ENCODE peak calls at places on chromosomes 2 and 18, in five cellular contexts. O, T, U, I and L are unnamed samples.

GRCh38 chr2:20130821-20131645 is 79.6 kb upstream of the LAPTM4A start:
- DNase-seq in I (no peak), U (no peak), O (no peak), T (no peak), L (no peak)

GRCh38 chr2:188439986-188440385 is 148.3 kb downstream of the GULP1 start:
- DNase-seq in T (no peak), U (no peak), O (no peak), I (no peak), L (no peak)

GRCh38 chr2:69753659-69754350 is 11.9 kb downstream of the ANXA4 start:
- DNase-seq in I (no peak), T (no peak), U (no peak), O (no peak), L (no peak)

GRCh38 chr2:207223051-207223450 is 57.3 kb upstream of the KLF7 start:
- DNase-seq in O (peak; percentile 50), T (no peak), U (no peak), I (no peak), L (no peak)

GRCh38 chr2:178395941-178396585 is 54.9 kb downstream of the PRKRA start:
- DNase-seq in I (no peak), T (no peak), U (no peak), O (no peak), L (no peak)

GRCh38 chr2:177031435-177032222 is 181.0 kb upstream of the HNRNPA3 start:
- DNase-seq in O (no peak), U (no peak), T (no peak), I (no peak), L (no peak)

GRCh38 chr2:189306441-189307006 is 127.0 kb upstream of the COL5A2 start:
- DNase-seq in I (no peak), U (no peak), T (no peak), O (no peak), L (no peak)

GRCh38 chr2:224909885-224910517 is 132.3 kb downstream of the DOCK10 start:
- DNase-seq in O (no peak), T (no peak), I (peak; percentile 94), U (no peak), L (no peak)

GRCh38 chr2:116754371-116755101 is 1060.0 kb upstream of the DDX18 start:
- DNase-seq in T (no peak), O (no peak), U (no peak), I (no peak), L (no peak)

GRCh38 chr2:76089683-76090082 is 379.0 kb upstream of the GCFC2 start:
- DNase-seq in T (no peak), U (no peak), O (no peak), I (no peak), L (no peak)

GRCh38 chr2:212998629-212999359 is 152.6 kb downstream of the IKZF2 start:
- DNase-seq in T (no peak), U (no peak), O (no peak), I (no peak), L (no peak)

GRCh38 chr18:75643083-75643482 is 215.6 kb upstream of the SMIM21 start:
- DNase-seq in I (no peak), O (no peak), T (no peak), U (no peak), L (no peak)

GRCh38 chr18:39799010-39799409 is 2156.0 kb upstream of the PIK3C3 start:
- DNase-seq in I (no peak), U (no peak), T (no peak), O (no peak), L (no peak)

GRCh38 chr2:201234167-201235139 is 25.9 kb upstream of the CASP8 start:
- DNase-seq in I (no peak), O (no peak), U (no peak), T (no peak), L (no peak)

GRCh38 chr2:24922556-24922955 is 2.5 kb upstream of the ADCY3 start:
- DNase-seq in O (no peak), U (no peak), I (no peak), T (no peak), L (no peak)

GRCh38 chr18:74316257-74317180 is 880 bp downstream of the C18orf63 start:
- DNase-seq in U (no peak), O (no peak), I (no peak), T (no peak), L (no peak)

GRCh38 chr2:168198476-168199192 is 48.8 kb downstream of the STK39 start:
- DNase-seq in T (no peak), I (no peak), O (no peak), U (no peak), L (no peak)

GRCh38 chr2:147910990-147911473 is 66.2 kb downstream of the ACVR2A start:
- DNase-seq in O (peak; percentile 13), U (peak; percentile 45), T (peak; percentile 1), I (no peak), L (no peak)

GRCh38 chr18:59740131-59740530 is 42.9 kb upstream of the CCBE1 start:
- DNase-seq in I (no peak), O (no peak), T (no peak), U (no peak), L (no peak)

GRCh38 chr2:61853086-61853847 is 593 bp downstream of the FAM161A start:
- DNase-seq in O (peak; percentile 70), T (no peak), U (peak; percentile 48), I (no peak), L (no peak)

GRCh38 chr2:11004206-11004605 is 92.5 kb downstream of the KCNF1 start:
- DNase-seq in O (no peak), I (no peak), U (no peak), T (peak; percentile 33), L (no peak)

GRCh38 chr2:187684181-187684580 is 129.9 kb upstream of the TFPI start:
- DNase-seq in O (no peak), I (no peak), U (no peak), T (no peak), L (no peak)

GRCh38 chr18:24426073-24426397 is 435 bp upstream of the IMPACT start:
- DNase-seq in I (no peak), U (no peak), O (no peak), T (no peak), L (no peak)

GRCh38 chr2:105641389-105641811 is 103.3 kb upstream of the NCK2 start:
- DNase-seq in U (no peak), O (no peak), I (no peak), T (no peak), L (no peak)

GRCh38 chr2:159873136-159873728 is 75.2 kb upstream of the CD302 start:
- DNase-seq in O (no peak), T (no peak), U (no peak), I (no peak), L (no peak)

GRCh38 chr2:178413472-178414265 is 37.3 kb downstream of the PRKRA start:
- DNase-seq in O (peak; percentile 63), T (no peak), U (peak; percentile 87), I (peak; percentile 90), L (peak; percentile 72)

GRCh38 chr18:53796042-53796729 is 428.3 kb downstream of the MBD2 start:
- DNase-seq in U (no peak), I (no peak), O (peak; percentile 10), T (peak; percentile 65), L (no peak)

GRCh38 chr18:74477771-74478170 is 18.4 kb upstream of the CNDP2 start:
- DNase-seq in U (no peak), O (no peak), I (no peak), T (no peak), L (no peak)

GRCh38 chr18:45342166-45342565 is 273.1 kb upstream of the SLC14A2 start:
- DNase-seq in I (no peak), T (no peak), U (no peak), O (no peak), L (no peak)

GRCh38 chr18:45339819-45340550 is 275.3 kb upstream of the SLC14A2 start:
- DNase-seq in U (no peak), I (no peak), O (no peak), T (no peak), L (no peak)

GRCh38 chr18:45340884-45341283 is 274.4 kb upstream of the SLC14A2 start:
- DNase-seq in U (no peak), I (no peak), T (no peak), O (no peak), L (no peak)

GRCh38 chr18:45342653-45343052 is 272.6 kb upstream of the SLC14A2 start:
- DNase-seq in I (no peak), U (no peak), O (no peak), T (no peak), L (no peak)

GRCh38 chr18:45341454-45341853 is 273.8 kb upstream of the SLC14A2 start:
- DNase-seq in I (no peak), O (no peak), T (no peak), U (no peak), L (no peak)
- TF ChIP-seq CTCF in I (peak; percentile 16), O (no peak), T (peak; percentile 20), U (no peak), L (no peak)

DNA sequence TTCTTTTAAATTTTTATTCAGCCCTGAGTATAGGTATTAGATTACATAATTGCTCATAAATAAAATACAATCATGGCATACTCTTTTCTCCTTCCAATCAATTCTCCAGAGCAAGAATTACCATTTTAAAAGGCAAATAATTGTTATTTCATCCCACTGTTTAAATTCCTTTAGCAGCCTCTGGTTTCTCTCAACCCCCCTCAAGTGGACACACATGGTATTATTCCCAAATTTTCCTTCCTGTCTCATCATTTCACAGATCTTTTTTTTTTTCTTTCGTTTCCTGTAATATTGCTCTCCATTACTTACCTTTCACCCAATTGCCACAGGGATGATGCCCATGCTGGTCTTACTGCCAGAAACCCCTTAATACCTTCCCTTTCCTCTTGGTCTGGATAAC is 385.2 kb downstream of the RIT2 start:
- DNase-seq in O (no peak), T (no peak), U (no peak), I (no peak), L (no peak)
- TF ChIP-seq CTCF in O (no peak), T (no peak), U (no peak), I (no peak), L (no peak)

GRCh38 chr2:59777120-59777519 is 776.3 kb downstream of the BCL11A start:
- DNase-seq in I (no peak), T (no peak), U (no peak), O (no peak), L (no peak)

GRCh38 chr2:59774821-59775463 is 778.5 kb downstream of the BCL11A start:
- DNase-seq in U (no peak), I (no peak), T (no peak), O (no peak), L (no peak)

GRCh38 chr2:59776726-59777008 is 776.8 kb downstream of the BCL11A start:
- DNase-seq in I (no peak), O (no peak), U (no peak), T (no peak), L (no peak)
- TF ChIP-seq CTCF in I (no peak), O (no peak), U (no peak), T (no peak), L (no peak)

GRCh38 chr2:128282976-128283810 is 35.5 kb downstream of the HS6ST1 start:
- DNase-seq in T (no peak), I (no peak), O (no peak), U (no peak), L (no peak)
- TF ChIP-seq CTCF in T (no peak), I (no peak), O (no peak), U (no peak), L (no peak)

GRCh38 chr18:47150029-47150823 is at the start of gene HDHD2:
- DNase-seq in T (no peak), O (peak; percentile 84), U (peak; percentile 90), I (peak; percentile 95), L (peak; percentile 75)
- TF ChIP-seq CTCF in T (no peak), O (no peak), U (no peak), I (peak; percentile 9), L (no peak)